ENCODE peak calls at places on chromosomes 13 and 19, in seven cellular contexts. D, X, Z, Q, Y, G and R are unnamed samples.

GRCh38 chr13:98173431-98173921 is 3.6 kb downstream of the RNF113B start:
- DNase-seq in D (peak), Z (no peak), Q (peak), Y (peak), X (peak), G (peak), R (peak)

GRCh38 chr19:40221858-40222619 is 3.9 kb upstream of the TTC9B start:
- DNase-seq in Z (peak), Y (peak), G (peak), D (peak), X (peak), Q (peak), R (peak)

GRCh38 chr19:46984077-46985010 is 35.3 kb upstream of the NPAS1 start:
- DNase-seq in Q (peak), X (peak), Z (no peak), D (no peak), Y (no peak), G (no peak), R (no peak)

GRCh38 chr13:30690282-30691188 is 44.8 kb upstream of the ALOX5AP start:
- DNase-seq in G (peak), Z (no peak), Q (peak), D (peak), X (peak), Y (peak), R (no peak)

GRCh38 chr19:46859637-46860124 is 1.1 kb upstream of the ARHGAP35 start:
- DNase-seq in X (peak), G (peak), Z (no peak), Y (no peak), Q (peak), D (peak), R (no peak)

GRCh38 chr19:17754634-17755532 is 3.6 kb downstream of the FCHO1 start:
- DNase-seq in Z (no peak), G (no peak), Y (no peak), Q (no peak), D (no peak), X (no peak), R (no peak)

GRCh38 chr19:5961969-5962945 is 15.7 kb downstream of the RANBP3 start:
- DNase-seq in Z (no peak), X (peak), Y (no peak), D (peak), G (peak), Q (no peak), R (no peak)

GRCh38 chr13:24148414-24149305 is 11.9 kb upstream of the SPATA13 start:
- DNase-seq in X (peak), G (no peak), Z (no peak), D (no peak), Q (peak), Y (peak), R (peak)

GRCh38 chr13:28313579-28313978 is 175.2 kb downstream of the PAN3 start:
- DNase-seq in D (no peak), Q (no peak), X (peak), G (no peak), Z (peak), Y (no peak), R (no peak)
- TF ChIP-seq CTCF in D (peak), Q (peak), X (peak), G (no peak), Z (no peak), Y (peak), R (peak)

DNA sequence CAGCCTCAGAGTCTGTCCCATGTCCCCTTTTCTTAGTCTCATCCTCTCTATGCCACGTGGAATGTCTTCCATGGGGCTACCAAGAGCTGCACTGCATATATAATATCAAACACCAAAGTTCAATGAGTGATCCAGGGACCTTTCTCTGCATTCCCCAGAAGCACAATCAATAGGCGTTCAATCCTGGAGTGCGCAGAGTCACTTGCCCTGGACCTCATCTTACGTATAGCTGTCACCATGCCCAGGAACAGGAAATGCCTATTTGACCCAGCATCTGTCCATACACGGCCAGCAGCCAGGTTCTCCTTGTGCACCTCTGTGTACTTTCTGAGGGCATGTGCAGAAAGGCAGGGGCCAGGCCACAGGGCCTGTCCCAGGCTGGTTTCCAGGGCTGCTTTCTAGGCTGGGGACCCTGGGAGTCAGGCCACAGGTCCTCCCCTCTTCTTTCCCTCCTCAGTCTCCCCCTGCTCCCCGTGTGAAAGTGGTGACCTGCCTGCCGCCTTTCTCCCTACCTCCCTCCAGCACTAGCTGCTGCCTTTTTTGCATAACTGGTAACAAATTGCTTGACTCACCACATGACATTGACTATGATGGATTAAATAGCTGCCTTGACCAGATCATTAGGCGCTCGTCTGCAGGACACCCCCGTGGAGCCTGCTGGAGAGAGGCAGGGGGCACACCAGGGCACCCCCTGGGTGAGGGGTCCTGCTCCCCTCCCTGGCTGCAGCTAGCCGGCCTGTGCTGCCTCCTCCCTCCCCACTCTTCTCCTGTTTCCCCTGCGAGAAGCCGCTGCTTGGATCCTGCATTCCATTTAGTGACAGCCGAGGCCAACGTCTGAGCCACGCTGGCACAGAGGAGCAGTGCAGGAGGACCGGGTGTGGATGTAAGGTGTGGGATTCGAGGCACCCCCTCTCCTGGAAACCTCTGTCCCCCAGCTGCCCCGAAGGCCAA is 222.1 kb downstream of the ZNF536 start:
- DNase-seq in Q (no peak), Z (no peak), D (no peak), Y (no peak), X (no peak), G (no peak), R (no peak)
- TF ChIP-seq CTCF in Q (no peak), Z (no peak), D (no peak), Y (no peak), X (no peak), G (no peak), R (no peak)

GRCh38 chr13:50550151-50550550 is 293.3 kb downstream of the DLEU7 start:
- DNase-seq in Q (no peak), Y (no peak), G (no peak), Z (no peak), D (no peak), X (no peak), R (no peak)
- TF ChIP-seq CTCF in Q (no peak), Y (no peak), G (no peak), Z (no peak), D (no peak), X (no peak), R (no peak)

DNA sequence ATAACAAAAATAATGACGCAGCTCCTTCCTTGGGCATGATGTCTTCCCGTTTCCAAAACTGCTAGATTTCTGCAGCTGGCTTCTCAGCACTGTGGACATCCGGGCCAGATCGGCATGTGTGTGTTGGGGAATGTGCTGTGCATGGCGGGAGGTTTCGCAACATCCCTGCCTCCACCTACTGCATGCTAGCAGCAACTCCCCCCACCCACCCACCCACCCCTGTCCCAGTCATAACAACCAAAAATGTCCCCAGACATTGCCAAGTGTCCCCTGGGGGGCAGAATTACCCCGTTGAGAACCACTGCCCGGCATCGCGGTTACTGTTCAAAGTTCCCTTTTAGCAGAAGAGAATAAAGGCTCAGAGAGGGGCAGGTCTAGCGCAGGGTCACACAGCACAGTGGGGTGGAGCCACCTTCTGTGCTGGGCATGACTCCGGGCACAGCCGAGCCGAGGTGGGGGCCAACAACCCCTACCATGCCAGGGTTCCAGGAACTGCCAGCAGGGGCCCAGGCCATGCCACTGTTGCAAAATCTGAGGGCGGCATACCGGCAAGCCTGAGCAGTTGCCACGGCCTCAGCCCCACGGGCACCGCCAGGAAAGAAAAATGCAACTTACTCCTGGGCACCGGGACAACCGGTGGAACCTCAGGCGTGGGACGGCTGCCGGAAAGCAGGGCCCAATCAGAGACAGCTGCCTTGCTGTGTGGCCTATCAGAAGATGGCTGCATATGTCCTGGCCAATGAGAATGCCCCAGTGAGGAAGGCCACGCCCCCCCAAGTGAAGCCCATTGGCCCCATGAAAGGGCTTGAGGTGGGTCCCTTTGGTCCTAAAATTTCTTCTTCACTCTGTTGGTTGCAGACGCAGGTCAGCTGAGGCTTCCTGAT is 22.5 kb upstream of the NFIC start:
- DNase-seq in Q (no peak), G (peak), Y (peak), D (peak), Z (peak), X (peak), R (no peak)
- TF ChIP-seq CTCF in Q (no peak), G (no peak), Y (no peak), D (no peak), Z (no peak), X (no peak), R (peak)